ENCODE peak calls at places on chromosomes 5 and 9, in five cellular contexts. F is osteoblast, P is adrenal gland, B is stomach, G is ascending aorta. J is an unnamed sample. For H3K4me1, the result is how much of the 10 kb centered on the place peaks cover.

GRCh38 chr5:156715287-156715686 is 134.8 kb upstream of the PPP1R2B start:
- DNase-seq in P (no peak), B (no peak), F (no peak), G (no peak), J (no peak)

GRCh38 chr9:138009456-138010273 is 132.1 kb downstream of the CACNA1B start:
- DNase-seq in G (no peak), B (peak), F (no peak), P (no peak), J (no peak)

GRCh38 chr9:2853517-2853916 is 9.6 kb upstream of the PUM3 start:
- DNase-seq in G (no peak), F (no peak), B (no peak), P (no peak), J (peak)

GRCh38 chr5:83988293-83988685 is 267.6 kb upstream of the HAPLN1 start:
- DNase-seq in G (no peak), F (no peak), B (no peak), P (no peak), J (no peak)

GRCh38 chr5:41788800-41789395 is 81.3 kb downstream of the OXCT1 start:
- DNase-seq in P (no peak), B (no peak), G (no peak), F (no peak), J (no peak)

GRCh38 chr9:134011401-134011800 is 13.9 kb upstream of the BRD3OS start:
- DNase-seq in F (peak), P (no peak), B (no peak), G (no peak), J (no peak)

GRCh38 chr9:14415947-14416346 is 102.0 kb upstream of the NFIB start:
- DNase-seq in G (no peak), P (no peak), F (no peak), B (no peak), J (peak)

GRCh38 chr9:131395745-131396479 is 2.0 kb downstream of the PRRC2B start:
- DNase-seq in P (no peak), B (no peak), G (no peak), F (no peak), J (peak)

GRCh38 chr5:169249001-169249400 is 51.9 kb downstream of the SLIT3 start:
- DNase-seq in B (no peak), F (no peak), G (no peak), P (no peak), J (no peak)

GRCh38 chr5:93188876-93189485 is 392.0 kb downstream of the NR2F1-AS1 start:
- DNase-seq in F (no peak), G (no peak), P (no peak), B (no peak), J (no peak)

GRCh38 chr5:117954341-117954740 is 1034.0 kb downstream of the DTWD2 start:
- DNase-seq in P (no peak), F (no peak), G (no peak), B (no peak), J (no peak)

GRCh38 chr9:71487046-71487445 is 281.3 kb downstream of the CEMIP2 start:
- DNase-seq in B (peak), P (no peak), F (no peak), G (no peak), J (no peak)

GRCh38 chr9:38358390-38359296 is 33.9 kb upstream of the ALDH1B1 start:
- DNase-seq in P (no peak), B (no peak), G (no peak), F (no peak), J (no peak)

GRCh38 chr5:36435516-36435915 is 133.8 kb upstream of the RANBP3L start:
- DNase-seq in P (no peak), G (no peak), F (no peak), B (no peak), J (no peak)

GRCh38 chr9:37908698-37909186 is 4.8 kb upstream of the SLC25A51 start:
- DNase-seq in G (no peak), F (peak), B (no peak), P (peak), J (no peak)

GRCh38 chr5:142432369-142432863 is 107.6 kb upstream of the SPRY4 start:
- DNase-seq in B (peak), G (no peak), P (no peak), F (no peak), J (no peak)

GRCh38 chr5:179264641-179265528 is 80.4 kb downstream of the ADAMTS2 start:
- DNase-seq in B (peak), G (no peak), F (peak), P (no peak), J (no peak)

GRCh38 chr5:32531885-32532520 is 53.4 kb upstream of the SUB1 start:
- DNase-seq in B (no peak), P (no peak), F (peak), G (no peak), J (peak)

GRCh38 chr5:80973027-80973426 is 12.9 kb downstream of the RASGRF2 start:
- DNase-seq in B (no peak), F (no peak), G (no peak), P (no peak), J (no peak)

GRCh38 chr9:85258823-85259370 is 482.9 kb downstream of the AGTPBP1 start:
- DNase-seq in F (peak), P (peak), G (no peak), B (peak), J (peak)

GRCh38 chr9:110214090-110214489 is 6.1 kb upstream of the C9orf152 start:
- DNase-seq in P (no peak), G (no peak), F (peak), B (no peak), J (peak)

GRCh38 chr9:128689820-128690683 is 1.0 kb downstream of the SET start:
- DNase-seq in P (no peak), B (peak), F (peak), G (no peak), J (no peak)

GRCh38 chr9:3746296-3747275 is 220.8 kb upstream of the RFX3 start:
- DNase-seq in G (no peak), P (no peak), B (no peak), F (peak), J (peak)

GRCh38 chr9:14428781-14429230 is 114.9 kb upstream of the NFIB start:
- DNase-seq in F (peak), P (peak), B (peak), G (no peak), J (no peak)

GRCh38 chr5:40171971-40172370 is 507.7 kb upstream of the PTGER4 start:
- DNase-seq in G (no peak), F (peak), P (no peak), B (no peak), J (peak)

GRCh38 chr9:272251-273213 is 57.9 kb downstream of the DOCK8 start:
- DNase-seq in G (no peak), P (peak), B (peak), F (no peak), J (no peak)

GRCh38 chr5:157710431-157710830 is 20.8 kb upstream of the THG1L start:
- DNase-seq in P (no peak), B (no peak), G (no peak), F (no peak), J (no peak)

GRCh38 chr9:87713278-87713989 is 12.5 kb upstream of the CTSL start:
- DNase-seq in P (peak), F (peak), G (peak), B (peak), J (peak)

GRCh38 chr9:95910023-95910706 is 34.7 kb downstream of the ERCC6L2 start:
- DNase-seq in P (no peak), F (no peak), B (no peak), G (no peak), J (no peak)

GRCh38 chr5:66840527-66841013 is 244.4 kb downstream of the MAST4 start:
- DNase-seq in G (no peak), P (no peak), F (no peak), B (no peak), J (no peak)

GRCh38 chr9:107243757-107244156 is 39.3 kb upstream of the RAD23B start:
- DNase-seq in B (peak), P (no peak), F (no peak), G (no peak), J (peak)

GRCh38 chr5:56409331-56410190 is 176.4 kb upstream of the ANKRD55 start:
- DNase-seq in P (no peak), G (no peak), F (peak), B (peak), J (peak)

GRCh38 chr9:90906316-90907055 is 104.9 kb downstream of the SYK start:
- DNase-seq in B (no peak), F (no peak), G (no peak), P (no peak), J (no peak)

GRCh38 chr9:128149001-128149701 is at the start of gene LCN2:
- DNase-seq in B (peak), F (peak), P (peak), G (no peak), J (peak)

GRCh38 chr5:119355244-119355635 is 579 bp upstream of the TNFAIP8 start:
- DNase-seq in F (no peak), G (no peak), B (peak), P (no peak), J (peak)

GRCh38 chr9:81562221-81563019 is 126.9 kb downstream of the TLE1 start:
- DNase-seq in G (no peak), P (peak), B (peak), F (no peak), J (peak)

GRCh38 chr5:33997331-33997983 is 10.4 kb downstream of the AMACR start:
- DNase-seq in B (peak), P (peak), G (peak), F (peak), J (peak)

GRCh38 chr5:138180183-138180782 is 1.4 kb downstream of the KIF20A start:
- DNase-seq in F (peak), G (no peak), B (no peak), P (no peak), J (peak)

GRCh38 chr5:61313960-61314681 is 17.9 kb upstream of the ZSWIM6 start:
- DNase-seq in B (no peak), F (peak), G (peak), P (peak), J (peak)

GRCh38 chr5:54761213-54761701 is 224.1 kb downstream of the ESM1 start:
- DNase-seq in P (peak), F (peak), G (no peak), B (no peak), J (no peak)
- H3K4me1 ChIP-seq in P (under half), F (under half), G (under half), B (under half), J (under half)

GRCh38 chr5:17000296-17000939 is 64.3 kb upstream of the MYO10 start:
- DNase-seq in F (peak), P (no peak), B (no peak), G (no peak), J (peak)
- TF ChIP-seq CTCF in F (no peak), P (no peak), B (no peak), G (no peak), J (no peak)

GRCh38 chr9:112322701-112323377 is 10.6 kb downstream of the PTBP3 start:
- DNase-seq in P (no peak), F (no peak), B (no peak), G (no peak), J (no peak)
- H3K4me1 ChIP-seq in P (under half), F (under half), B (under half), G (under half), J (under half)

GRCh38 chr9:121658166-121658565 is 6.7 kb downstream of the DAB2IP start:
- DNase-seq in F (peak), B (peak), G (no peak), P (no peak), J (no peak)
- TF ChIP-seq CTCF in F (no peak), B (no peak), G (peak), P (no peak), J (no peak)

DNA sequence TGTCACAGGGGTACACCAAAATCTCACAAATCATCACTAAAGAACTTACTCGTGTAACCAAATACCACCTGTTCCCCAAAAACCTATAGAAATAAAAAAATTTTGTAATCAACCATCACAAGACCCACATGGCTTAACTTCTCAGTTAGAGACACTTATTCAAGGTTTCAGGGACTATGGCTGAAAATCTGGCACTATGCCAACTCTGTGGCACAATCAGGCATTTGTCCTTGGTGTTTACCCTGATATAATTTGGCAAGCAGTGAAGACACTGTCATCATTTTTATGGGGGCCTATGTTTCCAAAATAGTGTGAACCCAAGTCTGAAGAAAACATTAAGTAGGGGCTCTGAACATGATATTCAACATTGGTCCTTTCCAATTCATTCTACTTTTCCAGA is 59.0 kb downstream of the ZNF622 start:
- DNase-seq in B (no peak), G (no peak), F (no peak), P (no peak), J (no peak)
- H3K4me1 ChIP-seq in B (under half), G (under half), F (under half), P (under half), J (under half)

GRCh38 chr5:108924457-108924961 is 176.8 kb downstream of the FER start:
- DNase-seq in P (no peak), B (no peak), F (no peak), G (no peak), J (no peak)
- TF ChIP-seq CTCF in P (no peak), B (no peak), F (no peak), G (no peak), J (peak)

DNA sequence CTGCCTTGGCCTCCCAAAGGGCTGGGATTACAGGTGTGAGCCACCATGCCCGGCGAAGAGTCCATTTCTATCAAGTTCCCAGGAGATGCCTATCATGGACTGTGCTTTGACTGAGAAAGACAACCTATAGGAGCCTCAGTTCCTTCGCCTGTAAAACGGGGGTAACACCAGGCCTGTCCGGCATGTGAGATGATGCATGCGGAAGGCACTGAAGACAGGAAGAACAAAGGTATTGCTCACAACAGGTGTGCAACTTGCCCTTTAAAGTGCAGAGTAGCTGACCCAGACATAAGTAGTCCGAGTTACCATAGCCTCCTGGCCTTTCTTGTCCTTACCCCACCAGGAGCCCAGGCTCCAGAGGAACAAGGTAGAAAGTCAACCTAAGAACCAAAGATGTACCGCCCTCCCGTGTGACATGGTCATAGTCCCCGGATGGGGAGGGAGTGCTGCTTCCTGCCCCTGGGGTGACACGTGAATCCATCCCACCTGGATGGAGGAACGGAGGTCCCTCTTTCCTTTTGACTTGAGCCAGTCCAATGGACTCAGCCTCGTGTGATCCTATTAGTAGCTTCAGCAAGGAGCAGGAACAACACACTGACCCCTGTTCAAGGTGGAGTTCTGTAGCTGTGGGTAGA is 60.3 kb downstream of the HSPA4 start:
- DNase-seq in B (no peak), P (no peak), G (no peak), F (no peak), J (no peak)
- H3K4me1 ChIP-seq in B (under half), P (under half), G (under half), F (under half), J (under half)

GRCh38 chr9:35738186-35738585 is 5.7 kb downstream of the CREB3 start:
- DNase-seq in G (no peak), P (no peak), B (no peak), F (no peak), J (no peak)
- TF ChIP-seq CTCF in G (no peak), P (no peak), B (no peak), F (no peak), J (no peak)

J was measured in foreskin keratinocyte.